ENCODE peak calls at places on chromosomes 11 and 22, in five cellular contexts. C is right lobe of liver, V is A549, X is NB4, A is transverse colon. I is an unnamed sample.

GRCh38 chr22:38699784-38700183 is 959 bp downstream of the JOSD1 start:
- DNase-seq in C (no peak), V (no peak), X (peak), A (no peak), I (no peak)

GRCh38 chr11:8232849-8233606 is 30.6 kb downstream of the LMO1 start:
- DNase-seq in C (no peak), V (no peak), X (no peak), A (no peak), I (no peak)

GRCh38 chr11:26109658-26110393 is 222.1 kb upstream of the ANO3 start:
- DNase-seq in C (no peak), V (no peak), X (no peak), A (no peak), I (no peak)

GRCh38 chr11:10631761-10632160 is 61.8 kb downstream of the IRAG1 start:
- DNase-seq in C (no peak), V (no peak), X (no peak), A (no peak), I (peak)

GRCh38 chr11:7488681-7489080 is 3.4 kb downstream of the OLFML1 start:
- DNase-seq in C (no peak), V (no peak), X (no peak), A (no peak), I (no peak)

GRCh38 chr11:35142481-35143207 is 3.7 kb downstream of the CD44 start:
- DNase-seq in C (no peak), V (no peak), X (no peak), A (peak), I (no peak)

GRCh38 chr22:27746918-27747317 is 54.6 kb downstream of the MN1 start:
- DNase-seq in C (no peak), V (no peak), X (no peak), A (no peak), I (no peak)

GRCh38 chr11:108596701-108597100 is 3.1 kb upstream of the EXPH5 start:
- DNase-seq in C (no peak), V (no peak), X (peak), A (no peak), I (no peak)

GRCh38 chr11:43101113-43101512 is 210.7 kb upstream of the API5 start:
- DNase-seq in C (no peak), V (no peak), X (no peak), A (no peak), I (no peak)

GRCh38 chr11:17686185-17686980 is 33.0 kb upstream of the MYOD1 start:
- DNase-seq in C (no peak), V (no peak), X (no peak), A (no peak), I (no peak)

GRCh38 chr22:39994046-39994565 is 648 bp upstream of the FAM83F start:
- DNase-seq in C (no peak), V (no peak), X (no peak), A (no peak), I (no peak)
- H3K4me3 ChIP-seq in C (no peak), V (no peak), X (no peak), A (no peak), I (no peak)

GRCh38 chr22:45164217-45165123 is 745 bp downstream of the NUP50 start:
- DNase-seq in C (peak), V (peak), X (peak), A (peak), I (peak)

GRCh38 chr22:45163074-45163416 is 680 bp upstream of the NUP50 start:
- DNase-seq in C (no peak), V (peak), X (peak), A (peak), I (no peak)

GRCh38 chr22:45166935-45167334 is 3.2 kb downstream of the NUP50 start:
- DNase-seq in C (no peak), V (no peak), X (peak), A (no peak), I (no peak)

GRCh38 chr22:45162531-45162930 is 1.2 kb upstream of the NUP50 start:
- DNase-seq in C (no peak), V (no peak), X (no peak), A (peak), I (no peak)

DNA sequence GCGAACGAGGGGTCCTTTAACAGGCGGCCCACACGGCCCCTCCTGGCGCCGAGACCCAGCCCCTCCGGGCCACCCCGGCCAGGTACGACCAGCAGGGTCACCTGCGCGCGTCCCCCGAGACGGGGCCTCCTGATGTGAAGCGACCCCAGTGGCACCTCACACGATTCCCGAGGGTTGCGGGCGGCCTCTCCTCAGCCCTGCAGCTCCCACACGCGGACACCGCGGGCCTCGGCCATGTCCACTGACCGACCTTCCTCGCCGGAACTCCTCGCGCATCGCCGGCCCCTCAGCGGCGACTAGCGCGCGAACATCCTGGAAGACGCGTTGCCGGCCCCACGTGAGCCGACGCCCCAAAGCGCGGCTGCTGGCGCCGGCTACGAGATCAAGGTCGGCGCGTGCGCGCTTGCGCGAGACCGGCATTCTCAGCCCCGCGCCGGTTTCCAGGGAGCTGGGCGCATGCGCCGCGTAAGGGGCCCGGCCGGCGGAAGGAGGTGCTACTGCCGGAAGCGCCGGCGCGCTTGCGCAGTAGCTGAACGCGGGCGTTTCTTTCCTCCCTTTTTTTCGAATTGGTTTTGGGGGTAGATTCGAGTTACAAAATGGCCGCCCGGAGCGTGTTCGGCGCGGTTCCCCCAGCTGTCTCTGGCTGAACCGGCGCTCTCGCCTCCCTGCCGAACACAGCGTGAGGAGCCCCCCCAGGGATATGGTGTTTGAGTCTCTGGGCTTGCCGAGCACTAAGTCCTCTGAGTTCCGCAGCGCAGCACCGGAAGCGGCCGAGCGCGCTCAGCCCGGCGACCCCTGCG is at the start of gene NUP50:
- DNase-seq in C (peak), V (peak), X (peak), A (peak), I (peak)
- TF ChIP-seq POLR2A in C (peak), V (peak), X (peak), A (peak), I (no peak)

GRCh38 chr22:36507518-36508010 is 724 bp upstream of the FOXRED2 start:
- DNase-seq in C (no peak), V (no peak), X (no peak), A (no peak), I (no peak)
- TF ChIP-seq CTCF in C (no peak), V (no peak), X (no peak), A (no peak), I (no peak)

DNA sequence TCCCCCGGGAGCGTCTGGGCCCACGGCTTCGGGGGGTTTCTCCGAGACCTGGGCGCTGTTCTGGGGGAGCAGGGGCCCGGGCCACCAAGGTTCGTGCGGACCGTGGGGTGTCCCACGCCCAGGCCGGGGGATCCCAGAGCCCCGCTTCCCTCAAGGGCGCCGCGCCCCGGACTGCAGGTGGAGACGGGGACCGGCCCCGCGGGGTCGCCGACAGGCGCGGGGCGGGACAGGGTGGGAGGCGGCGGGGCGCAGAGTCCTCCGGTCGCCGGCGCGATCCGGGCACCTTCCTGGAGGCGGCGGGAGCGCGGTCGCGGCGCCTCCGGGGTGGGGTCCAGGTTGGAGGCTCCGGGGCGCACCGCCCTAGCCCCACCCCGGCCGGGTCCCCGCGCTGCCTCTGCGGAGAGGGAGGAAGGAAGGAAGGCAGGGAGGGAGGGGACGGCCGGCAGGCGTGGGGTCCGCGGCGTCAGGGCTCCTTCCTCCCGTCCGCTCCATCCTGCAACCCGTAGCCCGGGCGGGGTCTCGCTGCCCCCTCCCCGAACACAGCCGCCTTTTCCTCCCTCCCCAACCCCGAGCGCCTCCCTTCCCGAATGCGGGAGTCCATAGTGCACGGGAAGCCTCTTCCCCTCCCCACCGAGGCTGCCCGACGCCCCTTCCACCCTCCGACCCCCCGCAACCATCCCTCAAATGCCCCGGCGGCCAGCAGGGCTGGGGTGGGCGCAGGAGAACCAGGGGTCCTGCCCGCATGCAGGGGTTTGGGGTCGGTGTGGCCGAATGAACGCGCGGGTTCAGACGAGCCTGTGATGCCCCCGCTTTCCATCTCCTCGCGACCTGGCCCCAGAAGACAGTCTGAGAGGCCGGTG is 4.3 kb upstream of the ZBED4 start:
- DNase-seq in C (no peak), V (no peak), X (peak), A (no peak), I (no peak)
- H3K4me3 ChIP-seq in C (peak), V (peak), X (peak), A (peak), I (no peak)

GRCh38 chr11:104366321-104366734 is 202.4 kb upstream of the PDGFD start:
- DNase-seq in C (no peak), V (no peak), X (no peak), A (no peak), I (no peak)

GRCh38 chr11:104370478-104370877 is 206.5 kb upstream of the PDGFD start:
- DNase-seq in C (no peak), V (no peak), X (no peak), A (no peak), I (no peak)

GRCh38 chr11:104361975-104362374 is 198.0 kb upstream of the PDGFD start:
- DNase-seq in C (no peak), V (no peak), X (no peak), A (no peak), I (no peak)

GRCh38 chr11:104365676-104366075 is 201.7 kb upstream of the PDGFD start:
- DNase-seq in C (no peak), V (no peak), X (no peak), A (no peak), I (no peak)
- TF ChIP-seq POLR2A in C (no peak), V (no peak), X (no peak), A (no peak), I (no peak)

GRCh38 chr11:70119502-70119901 is 41.4 kb downstream of the ANO1 start:
- DNase-seq in C (no peak), V (no peak), X (no peak), A (no peak), I (no peak)
- TF ChIP-seq CTCF in C (no peak), V (no peak), X (no peak), A (no peak), I (no peak)

GRCh38 chr22:46792061-46792796 is 29.8 kb downstream of the TBC1D22A start:
- DNase-seq in C (no peak), V (no peak), X (no peak), A (no peak), I (peak)
- H3K4me3 ChIP-seq in C (no peak), V (no peak), X (no peak), A (no peak), I (no peak)

I was measured in lower leg skin.